ENCODE peak calls at places on chromosomes 6 and 20, in ten cellular contexts. X is fibroblast of gingiva; Q is activated T-cell treated with anti-CD3 and anti-CD28 coated beads for 48 hours; W is activated CD8-positive, alpha-beta memory T cell treated with anti-CD3 and anti-CD28 coated beads, Interleukin-2, amount 50 U/mL, for 4 hours; Y is HT1080; V is SK-N-SH; D is GM06990; P is RPMI7951; I is stimulated activated CD8-positive, alpha-beta memory T cell treated with anti-CD3 and anti-CD28 coated beads, Interleukin-4, amount 100 ng/mL, for 48 hours; F is MCF 10A. H is an unnamed sample.

GRCh38 chr20:33658510-33658909 is 3.6 kb upstream of the C20orf144 start:
- DNase-seq in X (no peak), Q (no peak), W (no peak), Y (no peak), V (peak), D (no peak), P (no peak), I (no peak), F (no peak), H (no peak)

GRCh38 chr20:40938020-40938419 is 90.6 kb upstream of the TOP1 start:
- DNase-seq in X (no peak), Q (no peak), W (no peak), Y (no peak), V (no peak), D (no peak), P (no peak), I (peak), F (no peak), H (no peak)

GRCh38 chr20:5354871-5355270 is 38.1 kb upstream of the PROKR2 start:
- DNase-seq in X (no peak), Q (no peak), W (no peak), Y (no peak), V (no peak), D (no peak), P (no peak), I (no peak), F (no peak), H (no peak)

GRCh38 chr6:8177721-8178120 is 75.4 kb upstream of the EEF1E1 start:
- DNase-seq in X (no peak), Q (no peak), W (no peak), Y (no peak), V (no peak), D (no peak), P (peak), I (no peak), F (peak), H (no peak)

GRCh38 chr6:44696099-44696498 is 308.6 kb downstream of the CDC5L start:
- DNase-seq in X (peak), Q (no peak), W (no peak), Y (no peak), V (no peak), D (no peak), P (peak), I (no peak), F (no peak), H (no peak)

GRCh38 chr6:151240861-151241642 is 1.3 kb downstream of the AKAP12 start:
- DNase-seq in X (peak), Q (peak), W (no peak), Y (peak), V (peak), D (peak), P (peak), I (peak), F (peak), H (peak)

GRCh38 chr6:169587992-169588391 is 113.8 kb downstream of the WDR27 start:
- DNase-seq in X (peak), Q (no peak), W (no peak), Y (no peak), V (no peak), D (no peak), P (no peak), I (no peak), F (no peak), H (no peak)

GRCh38 chr6:70396163-70396562 is 17.1 kb upstream of the FAM135A start:
- DNase-seq in X (no peak), Q (no peak), W (no peak), Y (no peak), V (no peak), D (no peak), P (no peak), I (no peak), F (no peak), H (no peak)

GRCh38 chr6:42505377-42505702 is 53.6 kb upstream of the TRERF1 start:
- DNase-seq in X (peak), Q (no peak), W (no peak), Y (peak), V (no peak), D (peak), P (peak), I (no peak), F (peak), H (no peak)

GRCh38 chr6:73121421-73121993 is 103.8 kb downstream of the KHDC1L start:
- DNase-seq in X (no peak), Q (no peak), W (no peak), Y (peak), V (no peak), D (no peak), P (peak), I (no peak), F (peak), H (no peak)

GRCh38 chr6:124466949-124467348 is 495.3 kb upstream of the RNF217 start:
- DNase-seq in X (no peak), Q (no peak), W (no peak), Y (peak), V (no peak), D (no peak), P (no peak), I (no peak), F (peak), H (no peak)

GRCh38 chr6:78089551-78089950 is 436.7 kb downstream of the MEI4 start:
- DNase-seq in X (no peak), Q (no peak), W (no peak), Y (no peak), V (no peak), D (no peak), P (no peak), I (no peak), F (peak), H (no peak)

GRCh38 chr20:49568491-49569151 is 684 bp upstream of the PTGIS start:
- DNase-seq in X (no peak), Q (no peak), W (no peak), Y (no peak), V (no peak), D (no peak), P (no peak), I (peak), F (no peak), H (peak)

GRCh38 chr20:35311409-35311808 is 19.2 kb upstream of the FAM83C start:
- DNase-seq in X (no peak), Q (peak), W (peak), Y (peak), V (no peak), D (no peak), P (peak), I (peak), F (peak), H (no peak)

GRCh38 chr6:15501806-15502450 is 160.9 kb downstream of the DTNBP1 start:
- DNase-seq in X (peak), Q (no peak), W (peak), Y (peak), V (no peak), D (no peak), P (peak), I (no peak), F (peak), H (no peak)